ENCODE peak calls at places on chromosome 3, in five cellular contexts. Z is H9, E is neuronal stem cell, U is H1, J is trophoblast cell. S is an unnamed sample. For H3K79me1 and H3K27me3, the result is how much of the 10 kb centered on the place peaks cover.

GRCh38 chr3:15796771-15797599 is 794 bp downstream of the ANKRD28 start:
- DNase-seq in Z (no peak), E (peak), U (no peak), J (peak), S (peak)

GRCh38 chr3:193593666-193594025 is 638 bp downstream of the OPA1 start:
- DNase-seq in Z (no peak), E (peak), U (no peak), J (peak), S (peak)

GRCh38 chr3:134378384-134378783 is 4.1 kb upstream of the AMOTL2 start:
- DNase-seq in Z (peak), E (no peak), U (peak), J (no peak), S (no peak)

GRCh38 chr3:124157000-124157712 is 165.2 kb upstream of the ROPN1 start:
- DNase-seq in Z (no peak), E (no peak), U (no peak), J (no peak), S (no peak)

GRCh38 chr3:23824699-23825444 is 19.1 kb downstream of the UBE2E1 start:
- DNase-seq in Z (no peak), E (no peak), U (no peak), J (no peak), S (no peak)

GRCh38 chr3:134342269-134342668 is 32.0 kb downstream of the AMOTL2 start:
- DNase-seq in Z (no peak), E (no peak), U (no peak), J (no peak), S (no peak)

GRCh38 chr3:191296041-191296541 is 33.1 kb upstream of the CCDC50 start:
- DNase-seq in Z (no peak), E (no peak), U (no peak), J (no peak), S (no peak)

GRCh38 chr3:184260571-184261269 is 633 bp downstream of the CAMK2N2 start:
- DNase-seq in Z (no peak), E (peak), U (no peak), J (no peak), S (no peak)

GRCh38 chr3:176514297-176514696 is 683.0 kb downstream of the TBL1XR1 start:
- DNase-seq in Z (peak), E (peak), U (peak), J (peak), S (peak)

GRCh38 chr3:155386817-155387403 is 93.4 kb upstream of the STRIT1 start:
- DNase-seq in Z (no peak), E (no peak), U (no peak), J (no peak), S (no peak)

GRCh38 chr3:47890037-47890831 is 87.3 kb downstream of the DHX30 start:
- DNase-seq in Z (no peak), E (peak), U (no peak), J (no peak), S (no peak)

GRCh38 chr3:102113421-102114041 is 264.2 kb downstream of the NFKBIZ start:
- DNase-seq in Z (no peak), E (no peak), U (no peak), J (peak), S (no peak)

GRCh38 chr3:197226179-197226578 is 72.2 kb downstream of the DLG1 start:
- DNase-seq in Z (no peak), E (no peak), U (no peak), J (no peak), S (no peak)

GRCh38 chr3:117622130-117622841 is 912.7 kb downstream of the TUSC7 start:
- DNase-seq in Z (no peak), E (no peak), U (no peak), J (peak), S (peak)

GRCh38 chr3:46926871-46927717 is 49.5 kb downstream of the CCDC12 start:
- DNase-seq in Z (no peak), E (no peak), U (no peak), J (no peak), S (no peak)

GRCh38 chr3:48694610-48695051 is 8.9 kb upstream of the NCKIPSD start:
- DNase-seq in Z (no peak), E (peak), U (no peak), J (peak), S (peak)

GRCh38 chr3:103082501-103082900 is 647.7 kb downstream of the ZPLD1 start:
- DNase-seq in Z (no peak), E (no peak), U (no peak), J (no peak), S (no peak)

GRCh38 chr3:31014317-31015040 is 120.0 kb upstream of the GADL1 start:
- DNase-seq in Z (no peak), E (no peak), U (no peak), J (peak), S (no peak)

GRCh38 chr3:37906734-37907282 is 45.1 kb downstream of the CTDSPL start:
- DNase-seq in Z (no peak), E (no peak), U (no peak), J (no peak), S (no peak)

GRCh38 chr3:37909067-37909911 is 47.6 kb downstream of the CTDSPL start:
- DNase-seq in Z (no peak), E (no peak), U (no peak), J (no peak), S (no peak)

GRCh38 chr3:37905987-37906674 is 44.5 kb downstream of the CTDSPL start:
- DNase-seq in Z (no peak), E (no peak), U (no peak), J (no peak), S (peak)

GRCh38 chr3:37907371-37907770 is 45.7 kb downstream of the CTDSPL start:
- DNase-seq in Z (no peak), E (no peak), U (no peak), J (no peak), S (no peak)

GRCh38 chr3:37907906-37908305 is 46.2 kb downstream of the CTDSPL start:
- DNase-seq in Z (no peak), E (no peak), U (no peak), J (no peak), S (no peak)
- H3K79me1 ChIP-seq in Z (under half), E (under half), U (under half), J (under half), S (under half)

GRCh38 chr3:13658681-13659080 is 109.8 kb downstream of the FBLN2 start:
- DNase-seq in Z (no peak), E (no peak), U (no peak), J (peak), S (no peak)

GRCh38 chr3:13662238-13662847 is 113.4 kb downstream of the FBLN2 start:
- DNase-seq in Z (no peak), E (no peak), U (no peak), J (no peak), S (no peak)

GRCh38 chr3:13660042-13660874 is 111.3 kb downstream of the FBLN2 start:
- DNase-seq in Z (no peak), E (no peak), U (no peak), J (peak), S (no peak)

GRCh38 chr3:13659221-13659969 is 110.5 kb downstream of the FBLN2 start:
- DNase-seq in Z (no peak), E (no peak), U (no peak), J (peak), S (no peak)

GRCh38 chr3:13661121-13661520 is 112.2 kb downstream of the FBLN2 start:
- DNase-seq in Z (no peak), E (no peak), U (no peak), J (no peak), S (no peak)
- H3K27me3 ChIP-seq in Z (under half), E (under half), U (under half), J (under half), S (half or more)

GRCh38 chr3:76940181-76940770 is 99.6 kb upstream of the ROBO2 start:
- DNase-seq in Z (no peak), E (no peak), U (no peak), J (no peak), S (no peak)
- H2BK12ac ChIP-seq in Z (no peak), E (no peak), U (no peak), J (no peak), S (no peak)

DNA sequence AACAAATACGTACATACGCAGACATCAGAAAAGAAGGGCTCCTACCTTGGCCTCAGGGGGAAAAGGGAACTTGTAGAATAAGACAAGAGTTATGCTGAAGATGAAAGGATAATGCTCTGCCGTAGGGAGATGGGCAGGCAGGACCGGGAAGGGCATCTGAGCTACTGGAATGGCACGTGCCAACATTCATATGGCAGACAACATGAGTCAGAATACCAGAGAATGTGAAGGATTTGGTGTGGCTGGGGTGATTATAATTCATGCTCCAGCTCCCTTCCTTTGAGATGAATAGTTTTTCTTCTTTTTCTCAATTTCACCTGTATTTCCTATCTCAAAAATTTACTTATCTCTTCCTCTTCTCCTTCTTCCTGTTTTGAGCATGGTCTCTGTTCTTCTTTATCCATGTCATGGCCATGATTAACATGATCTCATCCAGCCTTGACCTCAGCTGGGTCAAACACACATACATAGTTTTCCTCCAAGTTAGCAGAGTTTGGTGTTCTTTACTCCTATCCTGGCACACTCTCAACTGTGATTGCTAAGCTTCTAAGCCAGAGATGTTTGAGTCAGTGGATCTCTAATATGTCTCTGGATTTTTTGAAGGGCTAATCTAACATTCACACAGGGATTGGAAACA is 507.0 kb downstream of the FOXP1 start:
- DNase-seq in Z (no peak), E (no peak), U (no peak), J (peak), S (peak)
- H3K79me1 ChIP-seq in Z (under half), E (under half), U (under half), J (under half), S (under half)

DNA sequence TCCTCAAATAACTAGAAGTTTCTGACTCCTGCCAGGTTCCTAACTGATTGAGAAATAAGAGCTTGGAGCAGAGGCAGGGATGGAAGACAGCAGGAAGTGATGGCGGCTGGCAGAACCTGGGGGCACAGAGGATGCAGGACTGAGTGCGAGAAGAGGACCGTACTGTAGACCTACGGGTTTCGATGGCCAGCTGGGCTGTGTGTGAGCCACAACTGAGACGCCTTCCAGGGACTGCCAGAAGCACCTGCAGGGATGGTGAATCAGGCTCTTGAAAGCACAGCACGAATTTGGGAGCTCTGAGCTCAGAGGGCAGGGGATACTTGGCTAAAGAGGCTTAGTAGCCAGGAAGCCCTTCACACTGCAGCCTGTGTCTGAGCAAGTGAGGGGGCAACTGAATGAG is 165.6 kb downstream of the ABHD5 start:
- DNase-seq in Z (peak), E (no peak), U (no peak), J (no peak), S (no peak)
- H3K27me3 ChIP-seq in Z (under half), E (under half), U (under half), J (under half), S (under half)

DNA sequence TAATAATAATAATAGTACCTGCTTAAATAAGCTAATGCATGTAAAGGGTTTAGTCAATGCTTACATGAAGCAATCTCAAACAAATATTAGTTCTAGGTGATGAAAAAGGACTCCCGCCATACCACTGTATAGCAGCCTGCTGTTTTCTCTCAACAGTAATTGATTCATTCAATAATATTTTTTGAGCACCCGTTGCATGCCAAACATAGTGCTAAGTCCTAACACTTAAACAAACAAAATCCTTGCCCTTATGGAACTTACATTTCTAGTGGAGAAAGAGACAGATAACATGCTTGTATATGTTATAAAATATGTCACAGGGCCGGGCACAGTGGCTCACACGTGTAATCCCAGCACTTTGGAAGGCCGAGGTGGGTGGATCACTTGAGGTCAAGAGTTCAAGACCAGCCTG is 61.2 kb upstream of the FLNB start:
- DNase-seq in Z (no peak), E (no peak), U (no peak), J (peak), S (no peak)
- H2BK12ac ChIP-seq in Z (no peak), E (no peak), U (no peak), J (no peak), S (no peak)

DNA sequence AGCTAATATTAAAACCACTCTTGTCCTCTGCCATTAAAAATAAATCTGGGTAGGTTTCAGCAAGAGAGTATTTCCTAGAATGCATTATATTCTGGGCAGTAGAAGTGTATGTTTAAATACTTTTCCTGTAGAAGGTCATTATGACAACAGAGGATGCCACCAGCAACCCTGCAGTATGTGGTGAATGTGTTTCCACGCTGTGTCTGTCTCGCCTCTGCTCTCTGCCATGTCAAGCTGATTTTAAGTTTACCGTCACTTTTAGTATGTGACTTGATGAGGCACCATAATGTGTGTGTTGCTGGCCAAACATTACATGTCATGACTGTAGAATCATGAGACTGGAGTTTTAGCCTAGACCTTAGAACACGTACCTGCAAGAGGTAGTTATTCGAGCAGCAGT is 211.2 kb downstream of the LPP start:
- DNase-seq in Z (no peak), E (no peak), U (no peak), J (no peak), S (no peak)
- H3K79me1 ChIP-seq in Z (under half), E (under half), U (under half), J (under half), S (under half)

GRCh38 chr3:13078158-13078905 is 5.1 kb upstream of the IQSEC1 start:
- DNase-seq in Z (no peak), E (no peak), U (no peak), J (no peak), S (no peak)
- H3K27me3 ChIP-seq in Z (under half), E (half or more), U (under half), J (under half), S (half or more)

GRCh38 chr3:121624147-121624852 is 31.1 kb downstream of the FBXO40 start:
- DNase-seq in Z (no peak), E (no peak), U (no peak), J (no peak), S (no peak)
- H2BK12ac ChIP-seq in Z (no peak), E (no peak), U (peak), J (no peak), S (no peak)